ENCODE peak calls at places on chromosomes 11 and 22, in six cellular contexts. T is upper lobe of right lung, Y is esophagus squamous epithelium, V is HCT116, H is left ventricle myocardium inferior, U is ascending aorta. K is an unnamed sample. For H3K4me1, the result is how much of the 10 kb centered on the place peaks cover.

GRCh38 chr22:18059473-18059872 is 18.3 kb upstream of the PEX26 start:
- DNase-seq in T (no peak), Y (no peak), V (no peak), H (no peak), U (no peak), K (no peak)

GRCh38 chr11:117583063-117583801 is 213.8 kb downstream of the DSCAML1 start:
- DNase-seq in T (no peak), Y (no peak), V (no peak), H (peak), U (no peak), K (no peak)

GRCh38 chr22:48301908-48302307 is 1525.8 kb downstream of the BRD1 start:
- DNase-seq in T (peak), Y (no peak), V (no peak), H (no peak), U (no peak), K (no peak)

GRCh38 chr22:24592846-24593809 is at the start of gene LRRC75B:
- DNase-seq in T (peak), Y (no peak), V (peak), H (peak), U (peak), K (peak)

GRCh38 chr22:40345801-40346177 is 511 bp upstream of the ADSL start:
- DNase-seq in T (peak), Y (no peak), V (no peak), H (no peak), U (no peak), K (peak)

GRCh38 chr11:60371854-60372253 is 6.5 kb upstream of the MS4A7 start:
- DNase-seq in T (no peak), Y (no peak), V (no peak), H (no peak), U (no peak), K (no peak)

GRCh38 chr11:79547256-79547655 is 106.4 kb upstream of the TENM4 start:
- DNase-seq in T (no peak), Y (no peak), V (no peak), H (no peak), U (no peak), K (no peak)

GRCh38 chr11:75429641-75429901 is 3.4 kb downstream of the KLHL35 start:
- DNase-seq in T (no peak), Y (no peak), V (no peak), H (no peak), U (no peak), K (no peak)

GRCh38 chr11:95419915-95420314 is 188.9 kb upstream of the SESN3 start:
- DNase-seq in T (no peak), Y (no peak), V (no peak), H (no peak), U (no peak), K (no peak)

GRCh38 chr11:65503923-65504670 is 5.3 kb downstream of the MALAT1 start:
- DNase-seq in T (no peak), Y (no peak), V (no peak), H (no peak), U (no peak), K (no peak)

GRCh38 chr11:65505434-65506315 is 6.8 kb downstream of the MALAT1 start:
- DNase-seq in T (peak), Y (no peak), V (no peak), H (no peak), U (no peak), K (no peak)

GRCh38 chr11:65503606-65503922 is 4.7 kb downstream of the MALAT1 start:
- DNase-seq in T (no peak), Y (no peak), V (no peak), H (no peak), U (no peak), K (no peak)

GRCh38 chr11:65506316-65506769 is 7.5 kb downstream of the MALAT1 start:
- DNase-seq in T (no peak), Y (no peak), V (no peak), H (no peak), U (no peak), K (no peak)

GRCh38 chr11:65504671-65505433 is 6.0 kb downstream of the MALAT1 start:
- DNase-seq in T (no peak), Y (no peak), V (no peak), H (no peak), U (no peak), K (no peak)
- H3K4me1 ChIP-seq in T (under half), Y (under half), V (half or more), H (half or more), U (under half), K (under half)

DNA sequence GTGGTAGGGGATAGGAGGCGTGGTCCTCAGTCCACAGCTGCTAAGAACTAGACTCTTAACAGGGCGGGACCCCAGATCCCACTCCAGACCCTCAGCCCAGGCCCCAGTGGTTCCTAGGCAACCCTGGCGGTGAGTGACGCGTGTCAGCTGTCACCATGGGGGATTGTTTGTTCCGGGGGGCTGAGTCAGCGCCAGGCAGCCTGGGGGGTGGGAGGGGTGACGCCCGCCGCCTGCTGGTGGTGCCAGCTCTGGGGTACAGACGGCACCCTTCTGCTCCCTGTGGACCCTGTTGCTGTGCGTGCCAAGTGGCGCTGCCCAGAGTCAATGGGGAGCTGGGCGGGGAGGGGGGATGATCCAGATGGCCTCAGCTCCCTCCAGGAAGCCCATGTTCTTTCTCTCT is 2.5 kb downstream of the CNIH2 start:
- DNase-seq in T (no peak), Y (no peak), V (no peak), H (no peak), U (no peak), K (no peak)
- H3K4me1 ChIP-seq in T (under half), Y (under half), V (under half), H (under half), U (under half), K (under half)

GRCh38 chr22:42077486-42078125 is 1.9 kb upstream of the SMDT1 start:
- DNase-seq in T (no peak), Y (no peak), V (no peak), H (no peak), U (no peak), K (no peak)
- H3K4me1 ChIP-seq in T (under half), Y (under half), V (under half), H (half or more), U (under half), K (under half)

GRCh38 chr22:41846268-41847002 is 13.5 kb downstream of the SREBF2 start:
- DNase-seq in T (no peak), Y (no peak), V (no peak), H (no peak), U (no peak), K (no peak)
- H3K4me1 ChIP-seq in T (under half), Y (half or more), V (under half), H (half or more), U (under half), K (under half)

DNA sequence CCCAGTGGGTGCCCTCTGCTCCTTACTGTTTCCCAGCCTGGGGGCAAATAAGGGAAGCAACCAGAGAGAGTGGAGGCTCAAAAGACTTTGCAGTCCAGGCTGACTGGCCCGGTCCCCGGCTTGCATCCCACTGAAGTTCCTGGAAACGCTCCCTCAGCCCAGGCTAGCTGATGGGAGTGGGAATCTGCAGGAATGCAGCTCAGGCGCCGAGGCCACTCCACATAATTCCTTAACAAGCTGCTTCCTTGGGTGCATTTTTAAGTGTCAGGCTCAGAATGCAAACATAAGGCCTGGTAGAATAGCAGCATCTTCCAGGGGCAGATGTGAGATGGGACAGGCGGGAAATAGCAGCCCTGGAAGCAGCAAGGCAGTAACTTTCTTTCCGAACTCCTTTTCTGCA is 39.1 kb downstream of the RPL27A start:
- DNase-seq in T (no peak), Y (no peak), V (no peak), H (no peak), U (no peak), K (no peak)
- H3K4me1 ChIP-seq in T (half or more), Y (half or more), V (half or more), H (half or more), U (under half), K (under half)

GRCh38 chr22:50014655-50015401 is 2.3 kb upstream of the IL17REL start:
- DNase-seq in T (peak), Y (no peak), V (no peak), H (peak), U (no peak), K (no peak)

GRCh38 chr22:50011447-50012200 is 941 bp downstream of the IL17REL start:
- DNase-seq in T (peak), Y (no peak), V (no peak), H (peak), U (no peak), K (no peak)

GRCh38 chr22:50014053-50014501 is 1.5 kb upstream of the IL17REL start:
- DNase-seq in T (peak), Y (no peak), V (no peak), H (peak), U (no peak), K (no peak)

GRCh38 chr22:50010676-50011446 is 1.7 kb downstream of the IL17REL start:
- DNase-seq in T (peak), Y (no peak), V (no peak), H (no peak), U (no peak), K (no peak)

DNA sequence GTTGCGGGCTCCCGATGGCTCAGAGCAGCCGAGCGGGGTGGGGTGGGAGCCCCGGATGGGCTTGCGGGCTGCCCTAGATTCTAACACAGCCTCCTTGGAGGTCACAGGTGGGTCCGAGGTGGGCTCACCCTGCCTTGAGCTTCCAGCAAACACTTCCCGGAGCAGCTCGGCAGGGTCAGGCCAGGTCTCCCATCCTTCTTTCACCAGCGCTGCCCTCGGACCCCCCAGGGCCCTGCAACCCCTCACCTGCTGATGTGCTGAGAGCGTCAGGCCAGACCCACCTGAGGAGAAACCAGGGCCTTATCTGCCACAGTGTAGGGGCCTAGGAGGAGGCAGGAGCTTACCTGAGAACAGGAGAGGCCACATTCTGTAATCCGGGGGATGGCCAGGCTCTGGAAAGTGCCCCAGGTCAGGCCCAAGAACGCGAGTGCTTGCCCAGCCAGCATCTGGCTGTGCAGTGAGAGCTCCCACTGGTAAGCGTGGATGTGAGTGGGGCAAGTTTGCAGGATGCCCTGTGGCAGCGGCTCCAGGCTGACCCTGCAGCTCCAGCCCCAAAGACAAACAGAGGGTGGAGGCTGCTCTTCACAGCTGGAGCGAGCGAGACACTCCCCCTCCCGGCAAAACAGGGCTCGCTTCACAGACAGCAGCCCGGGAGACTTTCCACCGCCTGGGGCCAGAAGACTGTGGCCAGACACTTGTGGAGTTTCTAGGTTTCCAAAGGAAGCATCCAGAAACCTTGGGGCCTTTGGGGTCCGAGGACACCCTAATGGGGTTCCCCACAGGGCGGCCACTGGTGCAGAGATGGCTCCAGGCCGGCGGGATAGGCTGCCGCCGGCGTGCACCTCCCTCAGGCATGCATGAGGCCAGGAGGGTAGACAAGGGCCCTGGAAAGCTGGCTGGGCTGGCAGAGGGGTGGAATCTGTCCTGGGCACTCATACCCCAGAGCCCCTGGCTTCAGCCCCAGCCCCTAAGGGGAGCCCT is at the start of gene IL17REL:
- DNase-seq in T (peak), Y (no peak), V (no peak), H (peak), U (no peak), K (no peak)
- H3K4me1 ChIP-seq in T (under half), Y (under half), V (under half), H (under half), U (under half), K (under half)

GRCh38 chr11:12019867-12020416 is 11.5 kb upstream of the DKK3 start:
- DNase-seq in T (no peak), Y (no peak), V (no peak), H (no peak), U (no peak), K (no peak)

GRCh38 chr11:12019337-12019736 is 10.9 kb upstream of the DKK3 start:
- DNase-seq in T (no peak), Y (no peak), V (no peak), H (no peak), U (no peak), K (no peak)

GRCh38 chr11:12017865-12018453 is 9.5 kb upstream of the DKK3 start:
- DNase-seq in T (no peak), Y (no peak), V (no peak), H (no peak), U (no peak), K (no peak)

GRCh38 chr11:12017243-12017678 is 8.8 kb upstream of the DKK3 start:
- DNase-seq in T (no peak), Y (no peak), V (no peak), H (no peak), U (no peak), K (no peak)

GRCh38 chr11:12020546-12020945 is 12.1 kb upstream of the DKK3 start:
- DNase-seq in T (no peak), Y (no peak), V (no peak), H (no peak), U (no peak), K (no peak)
- H3K4me1 ChIP-seq in T (under half), Y (under half), V (under half), H (half or more), U (under half), K (under half)

DNA sequence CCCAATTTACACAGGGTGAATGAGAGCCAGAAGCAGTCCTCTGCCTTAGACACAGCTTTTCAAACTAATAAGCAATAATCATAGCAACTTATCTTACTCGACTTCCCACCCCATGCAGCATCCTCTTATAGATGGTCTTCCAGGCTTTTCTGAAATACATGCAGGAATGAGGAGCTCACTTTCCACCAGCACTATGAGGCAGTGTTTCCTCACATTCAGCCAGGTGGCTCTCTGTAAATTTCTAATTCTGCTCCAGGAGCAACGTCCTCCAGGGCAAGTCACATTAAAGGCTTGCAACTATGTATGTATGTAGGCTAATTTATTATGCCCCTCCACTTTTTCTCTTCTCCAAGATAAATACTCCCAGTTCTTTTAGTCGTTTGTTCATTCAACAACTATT is 60.0 kb downstream of the PAK1 start:
- DNase-seq in T (no peak), Y (no peak), V (no peak), H (no peak), U (no peak), K (no peak)
- H3K4me1 ChIP-seq in T (under half), Y (under half), V (under half), H (under half), U (under half), K (under half)

DNA sequence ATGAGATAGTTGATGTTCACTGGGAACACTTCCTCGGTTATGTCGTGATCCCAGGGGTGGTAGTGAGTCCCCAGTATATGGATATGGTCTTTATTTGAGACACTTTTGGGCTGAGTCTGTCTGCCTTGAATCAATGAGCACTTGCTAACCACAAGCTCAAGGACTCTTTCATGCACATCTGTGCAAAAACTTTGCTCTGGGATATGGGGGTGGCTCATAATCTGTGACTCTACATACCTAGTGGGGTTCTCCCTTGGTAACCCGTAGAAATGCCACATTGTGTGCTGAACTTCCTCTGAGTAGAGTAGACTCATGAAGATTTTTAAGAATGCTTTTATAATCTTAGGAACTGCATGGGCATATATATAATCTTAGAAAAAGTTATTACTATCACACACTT is 69.3 kb downstream of the SWAP70 start:
- DNase-seq in T (no peak), Y (no peak), V (no peak), H (no peak), U (no peak), K (no peak)
- H3K4me1 ChIP-seq in T (under half), Y (under half), V (under half), H (under half), U (under half), K (under half)

K was measured in naive thymus-derived CD4-positive, alpha-beta T cell.